ENCODE peak calls at places on chromosome 9, in six cellular contexts. One of them, this sample, is unnamed.

GRCh38 chr9:17752021-17752420 is 173.2 kb downstream of the SH3GL2 start:
- DNase-seq in endothelial cell of umbilical vein: no peak
- DNase-seq in GM12878: no peak
- DNase-seq in A549: no peak
- DNase-seq in K562: no peak
- DNase-seq in HepG2: no peak
- DNase-seq in this sample: no peak

GRCh38 chr9:88106492-88106891 is 31.8 kb downstream of the SPATA31C2 start:
- DNase-seq in GM12878: no peak
- DNase-seq in A549: peak; percentile 47
- DNase-seq in K562: no peak
- DNase-seq in HepG2: no peak
- DNase-seq in endothelial cell of umbilical vein: no peak
- DNase-seq in this sample: peak; percentile 28

GRCh38 chr9:87194471-87194870 is 247.2 kb upstream of the GAS1 start:
- DNase-seq in A549: no peak
- DNase-seq in K562: no peak
- DNase-seq in HepG2: no peak
- DNase-seq in endothelial cell of umbilical vein: no peak
- DNase-seq in GM12878: no peak
- DNase-seq in this sample: no peak

GRCh38 chr9:87392091-87392490 is 105.6 kb upstream of the DAPK1 start:
- DNase-seq in K562: no peak
- DNase-seq in HepG2: no peak
- DNase-seq in A549: no peak
- DNase-seq in GM12878: no peak
- DNase-seq in endothelial cell of umbilical vein: no peak
- DNase-seq in this sample: no peak

GRCh38 chr9:123364241-123364824 is 8.3 kb downstream of the CRB2 start:
- DNase-seq in GM12878: no peak
- DNase-seq in K562: no peak
- DNase-seq in endothelial cell of umbilical vein: no peak
- DNase-seq in HepG2: no peak
- DNase-seq in A549: no peak
- DNase-seq in this sample: no peak

GRCh38 chr9:8224381-8224791 is 424.8 kb upstream of the DMAC1 start:
- DNase-seq in A549: no peak
- DNase-seq in GM12878: no peak
- DNase-seq in K562: no peak
- DNase-seq in HepG2: no peak
- DNase-seq in endothelial cell of umbilical vein: no peak
- DNase-seq in this sample: no peak

GRCh38 chr9:86562691-86563090 is 208.5 kb upstream of the TUT7 start:
- DNase-seq in endothelial cell of umbilical vein: no peak
- DNase-seq in HepG2: no peak
- DNase-seq in A549: no peak
- DNase-seq in K562: no peak
- DNase-seq in GM12878: no peak
- DNase-seq in this sample: no peak

GRCh38 chr9:97315550-97315949 is 8.1 kb downstream of the CCDC180 start:
- DNase-seq in HepG2: no peak
- DNase-seq in K562: no peak
- DNase-seq in A549: no peak
- DNase-seq in endothelial cell of umbilical vein: no peak
- DNase-seq in GM12878: no peak
- DNase-seq in this sample: no peak

GRCh38 chr9:34610434-34611206 is 1.3 kb downstream of the RPP25L start:
- DNase-seq in K562: no peak
- DNase-seq in GM12878: no peak
- DNase-seq in endothelial cell of umbilical vein: no peak
- DNase-seq in A549: no peak
- DNase-seq in HepG2: no peak
- DNase-seq in this sample: peak; percentile 70

GRCh38 chr9:91144782-91145181 is 216.9 kb downstream of the AUH start:
- DNase-seq in K562: no peak
- DNase-seq in GM12878: no peak
- DNase-seq in endothelial cell of umbilical vein: no peak
- DNase-seq in HepG2: no peak
- DNase-seq in A549: no peak
- DNase-seq in this sample: no peak

GRCh38 chr9:82184524-82184923 is 196.0 kb downstream of the SPATA31D1 start:
- DNase-seq in endothelial cell of umbilical vein: no peak
- DNase-seq in K562: no peak
- DNase-seq in A549: no peak
- DNase-seq in HepG2: no peak
- DNase-seq in GM12878: no peak
- DNase-seq in this sample: no peak

GRCh38 chr9:76373173-76373771 is 21.0 kb downstream of the RFK start:
- DNase-seq in K562: no peak
- DNase-seq in HepG2: peak; percentile 93
- DNase-seq in endothelial cell of umbilical vein: no peak
- DNase-seq in A549: peak; percentile 93
- DNase-seq in GM12878: no peak
- DNase-seq in this sample: no peak

GRCh38 chr9:111969061-111969460 is 72.4 kb downstream of the UGCG start:
- DNase-seq in K562: no peak
- DNase-seq in A549: peak; percentile 61
- DNase-seq in HepG2: no peak
- DNase-seq in endothelial cell of umbilical vein: no peak
- DNase-seq in GM12878: peak; percentile 66
- DNase-seq in this sample: no peak

GRCh38 chr9:129007766-129008468 is 20.2 kb downstream of the SH3GLB2 start:
- DNase-seq in endothelial cell of umbilical vein: no peak
- DNase-seq in HepG2: no peak
- DNase-seq in K562: no peak
- DNase-seq in A549: no peak
- DNase-seq in GM12878: no peak
- DNase-seq in this sample: no peak

GRCh38 chr9:129007035-129007765 is 20.9 kb downstream of the SH3GLB2 start:
- DNase-seq in GM12878: no peak
- DNase-seq in endothelial cell of umbilical vein: no peak
- DNase-seq in K562: no peak
- DNase-seq in A549: no peak
- DNase-seq in HepG2: no peak
- DNase-seq in this sample: no peak

GRCh38 chr9:129008469-129008965 is 19.6 kb downstream of the SH3GLB2 start:
- DNase-seq in GM12878: no peak
- DNase-seq in HepG2: no peak
- DNase-seq in endothelial cell of umbilical vein: no peak
- DNase-seq in A549: no peak
- DNase-seq in K562: no peak
- DNase-seq in this sample: no peak

GRCh38 chr9:129005336-129005997 is 22.7 kb downstream of the SH3GLB2 start:
- DNase-seq in GM12878: no peak
- DNase-seq in HepG2: no peak
- DNase-seq in endothelial cell of umbilical vein: no peak
- DNase-seq in A549: no peak
- DNase-seq in K562: no peak
- DNase-seq in this sample: no peak

GRCh38 chr9:129006328-129007034 is 21.6 kb downstream of the SH3GLB2 start:
- DNase-seq in endothelial cell of umbilical vein: peak; percentile 70
- DNase-seq in K562: peak; percentile 83
- DNase-seq in HepG2: peak; percentile 67
- DNase-seq in GM12878: no peak
- DNase-seq in A549: peak; percentile 78
- DNase-seq in this sample: peak; percentile 80
- TF ChIP-seq MYC in endothelial cell of umbilical vein: no peak
- TF ChIP-seq MYC in K562: no peak
- TF ChIP-seq MYC in HepG2: no peak
- TF ChIP-seq MYC in GM12878: no peak
- TF ChIP-seq MYC in A549: no peak
- TF ChIP-seq MYC in this sample: peak; percentile 41

DNA sequence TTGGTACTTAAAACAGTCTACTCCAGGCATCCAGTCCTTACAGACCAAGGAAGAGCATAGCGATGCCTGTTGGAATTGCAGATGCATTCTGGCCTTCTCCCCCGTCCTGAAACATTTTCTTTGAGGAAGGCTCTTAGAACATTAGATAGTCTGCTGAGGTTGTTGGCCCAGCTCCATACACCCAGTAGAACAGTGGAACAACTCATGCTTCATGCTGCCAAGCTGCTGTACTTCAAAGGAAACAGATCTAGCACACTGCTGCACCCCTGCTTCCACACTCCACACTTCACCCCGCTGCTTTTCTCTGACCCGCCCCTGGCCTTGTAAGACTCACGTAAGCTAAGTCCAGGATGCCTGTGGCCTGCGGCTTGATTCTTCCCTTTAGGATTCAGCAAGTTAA is 33.4 kb upstream of the NCS1 start:
- DNase-seq in HepG2: no peak
- DNase-seq in GM12878: no peak
- DNase-seq in endothelial cell of umbilical vein: peak; percentile 74
- DNase-seq in A549: no peak
- DNase-seq in K562: peak; percentile 43
- DNase-seq in this sample: no peak
- TF ChIP-seq MAX in HepG2: no peak
- TF ChIP-seq MAX in GM12878: no peak
- TF ChIP-seq MAX in endothelial cell of umbilical vein: no peak
- TF ChIP-seq MAX in A549: no peak
- TF ChIP-seq MAX in K562: no peak
- TF ChIP-seq MAX in this sample: no peak

GRCh38 chr9:70352802-70353201 is 61.7 kb downstream of the KLF9 start:
- DNase-seq in K562: peak; percentile 12
- DNase-seq in HepG2: no peak
- DNase-seq in endothelial cell of umbilical vein: peak; percentile 6
- DNase-seq in GM12878: no peak
- DNase-seq in A549: peak; percentile 9
- DNase-seq in this sample: peak; percentile 4
- TF ChIP-seq MYC in K562: no peak
- TF ChIP-seq MYC in HepG2: no peak
- TF ChIP-seq MYC in endothelial cell of umbilical vein: no peak
- TF ChIP-seq MYC in GM12878: no peak
- TF ChIP-seq MYC in A549: no peak
- TF ChIP-seq MYC in this sample: no peak

GRCh38 chr9:113805753-113806152 is 70.4 kb upstream of the ZNF618 start:
- DNase-seq in A549: no peak
- DNase-seq in HepG2: no peak
- DNase-seq in endothelial cell of umbilical vein: no peak
- DNase-seq in K562: no peak
- DNase-seq in GM12878: no peak
- DNase-seq in this sample: no peak

GRCh38 chr9:113808391-113809191 is 67.5 kb upstream of the ZNF618 start:
- DNase-seq in endothelial cell of umbilical vein: peak; percentile 40
- DNase-seq in HepG2: no peak
- DNase-seq in A549: peak; percentile 50
- DNase-seq in GM12878: no peak
- DNase-seq in K562: no peak
- DNase-seq in this sample: peak; percentile 37

GRCh38 chr9:113803811-113804589 is 72.1 kb upstream of the ZNF618 start:
- DNase-seq in A549: no peak
- DNase-seq in HepG2: no peak
- DNase-seq in GM12878: no peak
- DNase-seq in endothelial cell of umbilical vein: no peak
- DNase-seq in K562: no peak
- DNase-seq in this sample: no peak

GRCh38 chr9:113809192-113809482 is 67.0 kb upstream of the ZNF618 start:
- DNase-seq in endothelial cell of umbilical vein: no peak
- DNase-seq in HepG2: no peak
- DNase-seq in A549: no peak
- DNase-seq in K562: no peak
- DNase-seq in GM12878: no peak
- DNase-seq in this sample: no peak

GRCh38 chr9:113807173-113808061 is 68.7 kb upstream of the ZNF618 start:
- DNase-seq in K562: peak; percentile 80
- DNase-seq in HepG2: peak; percentile 19
- DNase-seq in GM12878: no peak
- DNase-seq in endothelial cell of umbilical vein: peak; percentile 73
- DNase-seq in A549: peak; percentile 62
- DNase-seq in this sample: peak; percentile 71
- TF ChIP-seq MAX in K562: no peak
- TF ChIP-seq MAX in HepG2: no peak
- TF ChIP-seq MAX in GM12878: no peak
- TF ChIP-seq MAX in endothelial cell of umbilical vein: no peak
- TF ChIP-seq MAX in A549: no peak
- TF ChIP-seq MAX in this sample: peak; percentile 42

DNA sequence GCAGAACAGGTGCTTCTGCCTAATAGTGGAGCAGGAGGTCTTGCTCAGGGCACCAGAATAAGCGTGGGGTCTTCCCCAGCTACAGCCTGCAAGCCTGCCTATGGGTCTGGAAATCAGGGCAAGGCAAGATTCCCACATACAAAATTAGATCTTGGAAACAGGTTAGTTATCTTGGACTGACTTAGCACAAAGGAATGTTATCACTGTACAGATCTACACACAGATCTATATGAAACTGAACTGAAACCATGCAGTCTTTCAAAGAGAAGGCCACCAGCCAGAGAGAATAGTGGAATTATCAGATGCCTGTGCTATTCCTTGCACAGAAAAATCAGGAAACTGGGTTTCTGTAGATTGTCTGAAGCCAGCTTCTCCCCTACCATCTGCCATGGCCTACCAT is 585.7 kb downstream of the ACTL7B start:
- DNase-seq in HepG2: no peak
- DNase-seq in endothelial cell of umbilical vein: peak; percentile 43
- DNase-seq in A549: no peak
- DNase-seq in K562: no peak
- DNase-seq in GM12878: no peak
- DNase-seq in this sample: no peak
- TF ChIP-seq MYC in HepG2: no peak
- TF ChIP-seq MYC in endothelial cell of umbilical vein: no peak
- TF ChIP-seq MYC in A549: no peak
- TF ChIP-seq MYC in K562: no peak
- TF ChIP-seq MYC in GM12878: no peak
- TF ChIP-seq MYC in this sample: no peak